ENCODE peak calls at places on chromosomes 16 and 17, in four cellular contexts. J is GM12878, C is K562, K is IMR-90. I is an unnamed sample.
A peak's percentile ranks its signal among the peaks of the same experiment; 100 is the strongest.

GRCh38 chr17:62051053-62051452 is 14.0 kb downstream of the MED13 start:
- DNase-seq in K (no peak), C (no peak), J (no peak), I (no peak)

GRCh38 chr17:58332720-58333395 is 4.3 kb upstream of the TSPOAP1 start:
- DNase-seq in J (no peak), C (no peak), K (no peak), I (no peak)

GRCh38 chr17:68684860-68685493 is 83.8 kb upstream of the FAM20A start:
- DNase-seq in C (no peak), K (no peak), J (no peak), I (no peak)

GRCh38 chr17:72404872-72405271 is 284.1 kb downstream of the SOX9 start:
- DNase-seq in K (peak; percentile 86), C (no peak), J (no peak), I (no peak)

GRCh38 chr17:14113137-14113536 is 43.8 kb downstream of the COX10 start:
- DNase-seq in C (no peak), J (no peak), K (no peak), I (no peak)

GRCh38 chr17:80785477-80786178 is 206.0 kb upstream of the CHMP6 start:
- DNase-seq in C (no peak), J (no peak), K (no peak), I (no peak)

GRCh38 chr16:82197540-82198240 is 27.7 kb upstream of the MPHOSPH6 start:
- DNase-seq in K (no peak), C (no peak), J (no peak), I (no peak)

GRCh38 chr17:6095501-6095900 is 25.3 kb downstream of the WSCD1 start:
- DNase-seq in C (no peak), K (no peak), J (no peak), I (no peak)

GRCh38 chr16:13839577-13839976 is 80.4 kb upstream of the ERCC4 start:
- DNase-seq in J (no peak), C (peak; percentile 24), K (no peak), I (no peak)

GRCh38 chr17:77892469-77893143 is 65.9 kb upstream of the TNRC6C start:
- DNase-seq in J (no peak), C (peak; percentile 77), K (no peak), I (no peak)

GRCh38 chr17:37790153-37790552 is 45.3 kb upstream of the HNF1B start:
- DNase-seq in C (no peak), K (no peak), J (no peak), I (no peak)

GRCh38 chr16:78655481-78656114 is 556.1 kb downstream of the WWOX start:
- DNase-seq in C (no peak), K (no peak), J (no peak), I (no peak)

GRCh38 chr16:88103011-88103410 is 151.8 kb downstream of the BANP start:
- DNase-seq in K (no peak), C (no peak), J (no peak), I (no peak)

GRCh38 chr17:80925668-80926067 is 66.0 kb upstream of the CHMP6 start:
- DNase-seq in J (no peak), C (no peak), K (no peak), I (no peak)

GRCh38 chr17:19538095-19539039 is 4.7 kb downstream of the SLC47A1 start:
- DNase-seq in C (no peak), J (no peak), K (no peak), I (no peak)

GRCh38 chr17:72432881-72433280 is 312.1 kb downstream of the SOX9 start:
- DNase-seq in J (no peak), K (no peak), C (no peak), I (no peak)

GRCh38 chr16:58843675-58844074 is 109.6 kb upstream of the GOT2 start:
- DNase-seq in C (peak; percentile 33), K (peak; percentile 24), J (peak; percentile 12), I (peak; percentile 67)

GRCh38 chr17:33511670-33512069 is 218.6 kb upstream of the ASIC2 start:
- DNase-seq in C (no peak), J (no peak), K (no peak), I (no peak)

GRCh38 chr16:9235837-9236236 is 144.4 kb downstream of the HAPSTR1 start:
- DNase-seq in J (no peak), C (no peak), K (no peak), I (no peak)

GRCh38 chr17:36844013-36844412 is 93.3 kb upstream of the LHX1 start:
- DNase-seq in K (no peak), C (no peak), J (no peak), I (no peak)

GRCh38 chr17:50144845-50145531 is 5.5 kb downstream of the PPP1R9B start:
- DNase-seq in C (no peak), J (no peak), K (no peak), I (no peak)

GRCh38 chr17:5194346-5194745 is 2.7 kb upstream of the ZNF594 start:
- DNase-seq in K (no peak), C (no peak), J (no peak), I (no peak)

GRCh38 chr17:73068322-73069153 is 23.9 kb downstream of the SLC39A11 start:
- DNase-seq in C (no peak), K (peak; percentile 92), J (no peak), I (peak; percentile 20)

GRCh38 chr16:81238296-81239011 is at the start of gene BCO1:
- DNase-seq in K (peak; percentile 66), C (no peak), J (no peak), I (peak; percentile 43)

GRCh38 chr17:63537991-63538692 is 12.1 kb upstream of the DCAF7 start:
- DNase-seq in K (no peak), J (no peak), C (no peak), I (no peak)

GRCh38 chr16:6797223-6797622 is 535.4 kb upstream of the RBFOX1 start:
- DNase-seq in K (no peak), C (no peak), J (no peak), I (no peak)

GRCh38 chr16:66278111-66278531 is 88.4 kb upstream of the CDH5 start:
- DNase-seq in J (no peak), K (no peak), C (no peak), I (no peak)

GRCh38 chr16:67675579-67675935 is 8.9 kb downstream of the C16orf86 start:
- DNase-seq in J (no peak), K (no peak), C (no peak), I (no peak)

GRCh38 chr17:79915850-79916430 is 76.7 kb upstream of the CBX4 start:
- DNase-seq in J (no peak), K (peak; percentile 28), C (peak; percentile 81), I (no peak)

GRCh38 chr17:73052923-73053322 is 39.6 kb downstream of the SLC39A11 start:
- DNase-seq in C (no peak), J (no peak), K (no peak), I (no peak)

GRCh38 chr17:2532146-2532720 is 20.5 kb upstream of the METTL16 start:
- DNase-seq in C (no peak), J (no peak), K (no peak), I (no peak)

GRCh38 chr17:10626378-10626777 is 30.7 kb downstream of the MYH3 start:
- DNase-seq in C (no peak), J (no peak), K (no peak), I (no peak)

GRCh38 chr16:56594292-56594619 is 4.9 kb downstream of the MT3 start:
- DNase-seq in K (no peak), J (no peak), C (no peak), I (no peak)

GRCh38 chr16:89489040-89489721 is 1.2 kb downstream of the ANKRD11 start:
- DNase-seq in J (peak; percentile 85), C (peak; percentile 75), K (peak; percentile 96), I (peak; percentile 88)

GRCh38 chr17:76240461-76241204 is at the start of gene RNF157:
- DNase-seq in C (peak; percentile 92), K (peak; percentile 48), J (no peak), I (peak; percentile 53)

GRCh38 chr17:45322168-45322567 is 5.3 kb upstream of the MAP3K14 start:
- DNase-seq in C (no peak), J (no peak), K (no peak), I (no peak)

DNA sequence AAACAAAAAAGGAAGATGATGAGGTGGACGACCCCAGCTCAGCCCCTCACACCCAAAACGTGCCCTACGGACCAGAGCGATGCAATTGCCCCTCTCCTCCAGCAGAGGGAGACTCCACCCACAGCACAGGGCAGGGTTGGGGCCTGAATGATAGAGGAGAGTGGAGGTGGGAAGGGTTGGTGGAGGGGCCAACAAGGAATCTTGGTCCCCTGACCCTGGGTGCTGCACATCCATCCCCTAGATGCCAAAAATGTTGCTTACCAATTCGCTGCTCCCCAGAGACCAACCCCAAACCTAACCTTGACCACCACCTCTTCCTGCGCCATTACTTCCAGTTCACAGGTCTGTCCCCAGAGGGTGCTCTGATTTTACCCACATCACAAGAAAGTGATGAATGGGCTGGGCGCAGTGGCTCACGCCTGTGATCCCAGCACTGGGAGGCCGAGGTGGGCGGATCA is 12.9 kb downstream of the P2RX5 start:
- DNase-seq in J (peak; percentile 48), C (peak; percentile 74), K (no peak), I (peak; percentile 31)
- TF ChIP-seq FOS in J (no peak), C (no peak), K (no peak), I (no peak)

GRCh38 chr17:43018008-43018853 is 4.0 kb downstream of the VAT1 start:
- DNase-seq in K (no peak), J (no peak), C (no peak), I (no peak)
- TF ChIP-seq FOS in K (no peak), J (no peak), C (no peak), I (no peak)

DNA sequence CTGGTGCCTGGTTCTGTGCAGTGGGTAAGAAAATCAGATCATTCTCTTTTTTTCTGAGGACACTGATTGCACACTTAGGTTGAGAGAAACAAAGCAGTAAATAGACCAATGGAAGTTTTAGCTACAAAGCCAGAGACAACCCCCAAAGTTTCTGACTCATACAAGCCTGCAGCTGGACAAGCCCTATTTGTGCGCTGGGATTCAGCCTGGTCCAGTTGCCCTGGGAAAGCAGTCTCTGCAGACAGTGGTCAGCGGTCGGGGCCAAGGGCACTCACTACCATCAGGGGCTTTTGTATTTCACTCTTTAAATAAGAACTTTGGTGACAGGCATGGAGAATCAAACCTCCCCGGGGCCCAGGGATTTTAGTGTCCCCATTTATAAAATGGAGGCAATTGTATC is 6.0 kb upstream of the RHBDL3 start:
- DNase-seq in J (no peak), C (no peak), K (peak; percentile 82), I (no peak)
- TF ChIP-seq FOS in J (no peak), C (no peak), K (peak; percentile 31), I (no peak)

GRCh38 chr16:1785846-1786170 is 3.0 kb downstream of the NUBP2 start:
- DNase-seq in K (no peak), C (no peak), J (no peak), I (no peak)

GRCh38 chr16:1787056-1787321 is 4.2 kb downstream of the NUBP2 start:
- DNase-seq in C (no peak), J (no peak), K (no peak), I (no peak)

GRCh38 chr16:1786242-1787055 is 3.7 kb downstream of the NUBP2 start:
- DNase-seq in J (no peak), K (no peak), C (no peak), I (no peak)

GRCh38 chr16:1787322-1788094 is 4.7 kb downstream of the NUBP2 start:
- DNase-seq in C (no peak), K (no peak), J (no peak), I (no peak)

GRCh38 chr16:1784977-1785845 is 2.5 kb downstream of the NUBP2 start:
- DNase-seq in J (no peak), K (no peak), C (no peak), I (no peak)
- TF ChIP-seq FOS in J (no peak), K (no peak), C (no peak), I (no peak)

I was measured in endothelial cell of umbilical vein.